ENCODE peak calls at places on chromosomes 5 and 9, in seven cellular contexts. W is neuronal stem cell, U is H1, G is mesendoderm, K is mesenchymal stem cell, D is H9, S is trophoblast cell. H is an unnamed sample.
A peak's percentile ranks its signal among the peaks of the same experiment; 100 is the strongest.

GRCh38 chr9:130627896-130628792 is 36.2 kb upstream of the PRDM12 start:
- DNase-seq in W (no peak), U (no peak), G (no peak), K (no peak), D (no peak), S (no peak), H (no peak)

GRCh38 chr9:123225374-123225813 is 43.0 kb downstream of the STRBP start:
- DNase-seq in W (peak; percentile 4), U (peak; percentile 50), G (peak; percentile 79), K (peak; percentile 75), D (peak; percentile 71), S (peak; percentile 50), H (peak; percentile 90)

GRCh38 chr5:43428034-43428712 is 16.0 kb upstream of the CCL28 start:
- DNase-seq in W (no peak), U (no peak), G (peak; percentile 79), K (peak; percentile 45), D (no peak), S (no peak), H (peak; percentile 43)

GRCh38 chr9:35914307-35914807 is 5.1 kb downstream of the SPAAR start:
- DNase-seq in W (peak; percentile 62), U (no peak), G (peak; percentile 88), K (peak; percentile 46), D (peak; percentile 72), S (peak; percentile 37), H (peak; percentile 47)

GRCh38 chr9:37200572-37201005 is 80.2 kb downstream of the ZCCHC7 start:
- DNase-seq in W (no peak), U (no peak), G (peak; percentile 19), K (peak; percentile 61), D (no peak), S (peak; percentile 41), H (peak; percentile 70)

GRCh38 chr5:52693279-52693678 is 94.4 kb upstream of the ITGA1 start:
- DNase-seq in W (no peak), U (no peak), G (peak; percentile 58), K (peak; percentile 53), D (peak; percentile 45), S (peak; percentile 24), H (peak; percentile 45)

GRCh38 chr5:148910686-148911361 is 84.4 kb downstream of the ADRB2 start:
- DNase-seq in W (no peak), U (no peak), G (no peak), K (peak; percentile 51), D (no peak), S (peak; percentile 14), H (peak; percentile 64)

GRCh38 chr5:10573487-10574145 is 9.7 kb downstream of the ANKRD33B start:
- DNase-seq in W (no peak), U (no peak), G (no peak), K (no peak), D (no peak), S (no peak), H (no peak)

GRCh38 chr9:114505187-114506081 is at the start of gene WHRN:
- DNase-seq in W (peak; percentile 92), U (peak; percentile 77), G (peak; percentile 97), K (peak; percentile 96), D (peak; percentile 97), S (peak; percentile 91), H (peak; percentile 76)

GRCh38 chr9:34157308-34157707 is 21.5 kb upstream of the UBAP1 start:
- DNase-seq in W (no peak), U (no peak), G (no peak), K (no peak), D (no peak), S (no peak), H (no peak)
- H4K8ac ChIP-seq in W (no peak overlapping the region), U (no peak overlapping the region), G (no peak overlapping the region), K (no peak overlapping the region), D (no peak overlapping the region), S (no peak overlapping the region), H (no peak overlapping the region)

GRCh38 chr5:2124434-2124833 is 241.7 kb upstream of the IRX4 start:
- DNase-seq in W (no peak), U (no peak), G (no peak), K (no peak), D (no peak), S (no peak), H (no peak)

GRCh38 chr5:2125901-2126265 is 243.2 kb upstream of the IRX4 start:
- DNase-seq in W (no peak), U (no peak), G (no peak), K (no peak), D (no peak), S (no peak), H (no peak)

GRCh38 chr5:2125163-2125900 is 242.6 kb upstream of the IRX4 start:
- DNase-seq in W (no peak), U (no peak), G (no peak), K (no peak), D (no peak), S (no peak), H (no peak)

GRCh38 chr5:2128696-2129340 is 246.1 kb upstream of the IRX4 start:
- DNase-seq in W (no peak), U (no peak), G (peak; percentile 11), K (no peak), D (no peak), S (no peak), H (no peak)

GRCh38 chr5:2126512-2126911 is 243.8 kb upstream of the IRX4 start:
- DNase-seq in W (no peak), U (no peak), G (no peak), K (no peak), D (no peak), S (no peak), H (no peak)
- H2BK5ac ChIP-seq in W (no peak overlapping the region), U (no peak overlapping the region), G (no peak overlapping the region), K (no peak overlapping the region), D (no peak overlapping the region), S (no peak overlapping the region), H (no peak overlapping the region)

DNA sequence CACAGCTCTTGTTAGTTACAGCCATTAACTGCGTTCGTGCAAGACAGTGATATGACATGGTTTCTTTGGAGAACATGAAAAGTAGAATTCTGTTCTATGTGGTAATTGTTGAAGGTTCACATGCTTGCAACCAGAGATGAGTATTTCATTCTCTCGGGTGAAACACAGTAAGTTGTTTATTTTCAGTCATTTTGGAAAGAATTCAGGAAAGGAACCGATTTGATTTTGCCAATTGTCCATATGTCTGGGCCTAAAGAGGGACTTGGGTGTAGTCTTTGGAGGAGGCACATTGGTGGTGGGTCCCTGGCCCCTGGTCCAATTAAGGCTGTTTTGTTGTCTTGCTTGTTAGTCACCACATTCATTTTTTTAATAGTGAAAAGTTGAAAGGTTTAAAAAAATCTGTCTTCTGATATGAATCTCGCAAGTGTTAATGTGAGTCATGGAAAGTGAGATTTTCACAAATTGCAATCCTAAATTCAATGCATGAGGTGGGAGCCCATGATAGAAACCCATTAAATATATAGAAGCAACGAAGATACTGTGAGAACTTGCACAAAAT is 166.0 kb upstream of the OTULINL start:
- DNase-seq in W (no peak), U (no peak), G (no peak), K (no peak), D (no peak), S (no peak), H (no peak)
- H4K8ac ChIP-seq in W (no peak overlapping the region), U (peak overlapping the region; percentile 15), G (no peak overlapping the region), K (no peak overlapping the region), D (no peak overlapping the region), S (no peak overlapping the region), H (no peak overlapping the region)

DNA sequence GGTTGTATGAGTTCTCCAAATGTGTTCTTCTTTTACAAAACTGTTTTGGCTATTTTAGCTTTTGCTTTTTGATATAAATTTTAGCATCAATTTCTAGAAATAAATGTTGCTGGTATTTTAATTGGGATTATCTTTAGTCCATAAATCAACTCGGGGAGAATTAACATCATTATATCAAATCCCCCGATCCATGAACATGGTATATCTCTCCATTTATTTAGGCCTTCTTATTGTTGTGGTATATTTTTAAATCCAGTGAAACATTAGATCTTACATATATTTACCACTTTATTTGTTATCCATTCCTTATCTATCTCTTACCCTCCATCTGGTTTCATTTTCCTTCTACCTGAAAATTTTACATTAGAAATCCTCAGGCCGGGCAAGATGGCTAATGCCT is 7.3 kb upstream of the CDKN2AIPNL start:
- DNase-seq in W (no peak), U (no peak), G (no peak), K (no peak), D (no peak), S (no peak), H (no peak)
- H2BK5ac ChIP-seq in W (no peak overlapping the region), U (no peak overlapping the region), G (no peak overlapping the region), K (no peak overlapping the region), D (no peak overlapping the region), S (no peak overlapping the region), H (no peak overlapping the region)

DNA sequence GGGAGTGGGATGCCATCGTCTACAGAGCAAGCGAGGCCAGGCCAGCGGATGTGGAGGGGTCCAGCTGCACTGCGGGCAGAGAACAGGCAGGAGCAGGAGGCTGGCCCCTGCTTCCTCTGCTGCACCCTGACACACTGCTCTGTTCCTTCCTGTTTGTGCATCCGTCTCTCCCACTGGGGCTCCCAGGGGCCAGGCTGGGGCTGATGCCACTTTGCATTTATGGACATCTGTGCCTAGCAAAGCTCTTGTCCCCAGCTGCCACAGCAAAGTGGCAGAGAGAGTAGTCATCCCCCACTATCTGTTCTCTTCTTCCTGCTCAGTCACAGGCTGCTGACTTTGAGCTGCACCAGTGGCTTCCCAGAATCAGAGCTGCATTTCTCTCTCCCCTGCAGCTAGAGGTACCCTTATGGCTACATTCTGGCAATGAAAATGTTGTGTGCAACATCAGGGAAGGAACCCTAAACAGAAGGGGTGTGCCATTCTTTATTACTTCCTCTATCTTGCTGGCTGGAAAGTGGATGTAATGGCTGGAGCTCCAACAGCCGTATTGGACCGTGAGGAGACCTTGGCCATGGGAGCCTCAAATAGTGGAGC is 4.2 kb upstream of the NINJ1 start:
- DNase-seq in W (no peak), U (no peak), G (no peak), K (no peak), D (no peak), S (no peak), H (no peak)
- H4K8ac ChIP-seq in W (no peak overlapping the region), U (no peak overlapping the region), G (no peak overlapping the region), K (no peak overlapping the region), D (no peak overlapping the region), S (no peak overlapping the region), H (no peak overlapping the region)

GRCh38 chr5:161410640-161411039 is 135.9 kb downstream of the GABRB2 start:
- DNase-seq in W (no peak), U (no peak), G (no peak), K (no peak), D (no peak), S (peak; percentile 15), H (no peak)
- H2BK5ac ChIP-seq in W (no peak overlapping the region), U (no peak overlapping the region), G (no peak overlapping the region), K (no peak overlapping the region), D (no peak overlapping the region), S (no peak overlapping the region), H (no peak overlapping the region)

GRCh38 chr5:59716029-59716428 is 177.5 kb downstream of the PDE4D start:
- DNase-seq in W (no peak), U (no peak), G (no peak), K (no peak), D (no peak), S (no peak), H (no peak)
- H4K8ac ChIP-seq in W (no peak overlapping the region), U (no peak overlapping the region), G (no peak overlapping the region), K (no peak overlapping the region), D (no peak overlapping the region), S (no peak overlapping the region), H (no peak overlapping the region)

GRCh38 chr5:133538718-133539117 is 73.6 kb downstream of the FSTL4 start:
- DNase-seq in W (no peak), U (no peak), G (no peak), K (no peak), D (no peak), S (no peak), H (no peak)
- H2BK5ac ChIP-seq in W (no peak overlapping the region), U (no peak overlapping the region), G (no peak overlapping the region), K (no peak overlapping the region), D (no peak overlapping the region), S (no peak overlapping the region), H (no peak overlapping the region)